ENCODE peak calls at places on chromosomes 7 and 10, in six cellular contexts. S is Caco-2, P is iPS DF 6.9, Q is epithelial cell of esophagus, E is fibroblast of villous mesenchyme, Z is mucosa of descending colon. T is an unnamed sample.

GRCh38 chr7:2195403-2196246 is 37.1 kb downstream of the MAD1L1 start:
- DNase-seq in S (no peak), P (no peak), Q (peak), E (no peak), Z (no peak), T (no peak)

GRCh38 chr7:159136442-159136841 is 8.2 kb downstream of the VIPR2 start:
- DNase-seq in S (no peak), P (no peak), Q (no peak), E (no peak), Z (no peak), T (no peak)

GRCh38 chr10:47045331-47045861 is 134.2 kb downstream of the PTPN20 start:
- DNase-seq in S (no peak), P (no peak), Q (no peak), E (no peak), Z (no peak), T (no peak)

GRCh38 chr7:100568936-100569844 is 4.5 kb downstream of the SAP25 start:
- DNase-seq in S (peak), P (peak), Q (no peak), E (peak), Z (peak), T (peak)

GRCh38 chr7:88806280-88807037 is 10.9 kb upstream of the TEX47 start:
- DNase-seq in S (no peak), P (no peak), Q (no peak), E (no peak), Z (no peak), T (no peak)

GRCh38 chr7:108004220-108005142 is 1.5 kb upstream of the LAMB1 start:
- DNase-seq in S (peak), P (no peak), Q (peak), E (peak), Z (peak), T (peak)

GRCh38 chr7:34361663-34362250 is 296.3 kb upstream of the NPSR1 start:
- DNase-seq in S (no peak), P (no peak), Q (no peak), E (no peak), Z (no peak), T (no peak)

GRCh38 chr10:59361659-59362183 is 628 bp downstream of the FAM13C start:
- DNase-seq in S (peak), P (no peak), Q (peak), E (no peak), Z (no peak), T (no peak)

GRCh38 chr10:119316729-119317097 is 109.3 kb downstream of the GRK5 start:
- DNase-seq in S (peak), P (no peak), Q (peak), E (peak), Z (no peak), T (peak)

GRCh38 chr10:32271617-32272016 is 75.3 kb downstream of the EPC1 start:
- DNase-seq in S (no peak), P (no peak), Q (peak), E (no peak), Z (no peak), T (no peak)

GRCh38 chr7:74449809-74450397 is 3.8 kb upstream of the GTF2IRD1 start:
- DNase-seq in S (peak), P (peak), Q (peak), E (peak), Z (peak), T (peak)

GRCh38 chr7:132500727-132501410 is 75.4 kb downstream of the PLXNA4 start:
- DNase-seq in S (peak), P (no peak), Q (no peak), E (peak), Z (peak), T (no peak)

GRCh38 chr7:151803841-151804240 is 73.1 kb downstream of the PRKAG2 start:
- DNase-seq in S (no peak), P (no peak), Q (no peak), E (no peak), Z (no peak), T (no peak)

GRCh38 chr7:19754521-19755116 is 18.8 kb downstream of the TMEM196 start:
- DNase-seq in S (peak), P (no peak), Q (peak), E (peak), Z (peak), T (no peak)

GRCh38 chr10:30581779-30582380 is 47.7 kb downstream of the LYZL2 start:
- DNase-seq in S (peak), P (no peak), Q (peak), E (peak), Z (peak), T (peak)

GRCh38 chr7:16129431-16130126 is 291.8 kb downstream of the CRPPA start:
- DNase-seq in S (no peak), P (no peak), Q (peak), E (peak), Z (no peak), T (peak)

GRCh38 chr10:95504187-95504800 is 56.9 kb downstream of the SORBS1 start:
- DNase-seq in S (no peak), P (no peak), Q (peak), E (no peak), Z (no peak), T (no peak)

GRCh38 chr10:13913890-13914289 is 327.1 kb downstream of the PRPF18 start:
- DNase-seq in S (no peak), P (no peak), Q (no peak), E (no peak), Z (no peak), T (peak)

GRCh38 chr7:99953649-99954048 is 22.2 kb downstream of the AZGP1 start:
- DNase-seq in S (no peak), P (no peak), Q (peak), E (peak), Z (no peak), T (no peak)

GRCh38 chr7:22481726-22482125 is 18.3 kb downstream of the STEAP1B start:
- DNase-seq in S (no peak), P (no peak), Q (peak), E (peak), Z (no peak), T (peak)

GRCh38 chr7:158740013-158740656 is 35.5 kb upstream of the NCAPG2 start:
- DNase-seq in S (no peak), P (no peak), Q (peak), E (peak), Z (no peak), T (no peak)

GRCh38 chr10:47195274-47195885 is 104.6 kb upstream of the GDF10 start:
- DNase-seq in S (no peak), P (no peak), Q (no peak), E (no peak), Z (no peak), T (no peak)

GRCh38 chr10:69818676-69819239 is 17.1 kb downstream of the COL13A1 start:
- DNase-seq in S (no peak), P (no peak), Q (no peak), E (no peak), Z (no peak), T (no peak)

GRCh38 chr7:147971606-147972005 is 619.0 kb upstream of the C7orf33 start:
- DNase-seq in S (no peak), P (no peak), Q (no peak), E (no peak), Z (no peak), T (no peak)

GRCh38 chr7:149887311-149887710 is 13.5 kb downstream of the ATP6V0E2 start:
- DNase-seq in S (no peak), P (no peak), Q (no peak), E (no peak), Z (no peak), T (no peak)

GRCh38 chr10:132632851-132633684 is 95.5 kb downstream of the INPP5A start:
- DNase-seq in S (no peak), P (no peak), Q (no peak), E (peak), Z (no peak), T (no peak)
- H3K4me3 ChIP-seq in S (no peak), P (no peak), Q (no peak), E (no peak), Z (no peak), T (no peak)

GRCh38 chr7:94391716-94392390 is 2.8 kb upstream of the COL1A2 start:
- DNase-seq in S (no peak), P (no peak), Q (no peak), E (peak), Z (peak), T (peak)

GRCh38 chr7:94392391-94392782 is 2.3 kb upstream of the COL1A2 start:
- DNase-seq in S (no peak), P (no peak), Q (no peak), E (peak), Z (no peak), T (peak)

GRCh38 chr7:94394058-94394398 is 667 bp upstream of the COL1A2 start:
- DNase-seq in S (no peak), P (no peak), Q (no peak), E (peak), Z (peak), T (no peak)

GRCh38 chr7:94394399-94395140 is at the start of gene COL1A2:
- DNase-seq in S (no peak), P (no peak), Q (peak), E (peak), Z (peak), T (no peak)

DNA sequence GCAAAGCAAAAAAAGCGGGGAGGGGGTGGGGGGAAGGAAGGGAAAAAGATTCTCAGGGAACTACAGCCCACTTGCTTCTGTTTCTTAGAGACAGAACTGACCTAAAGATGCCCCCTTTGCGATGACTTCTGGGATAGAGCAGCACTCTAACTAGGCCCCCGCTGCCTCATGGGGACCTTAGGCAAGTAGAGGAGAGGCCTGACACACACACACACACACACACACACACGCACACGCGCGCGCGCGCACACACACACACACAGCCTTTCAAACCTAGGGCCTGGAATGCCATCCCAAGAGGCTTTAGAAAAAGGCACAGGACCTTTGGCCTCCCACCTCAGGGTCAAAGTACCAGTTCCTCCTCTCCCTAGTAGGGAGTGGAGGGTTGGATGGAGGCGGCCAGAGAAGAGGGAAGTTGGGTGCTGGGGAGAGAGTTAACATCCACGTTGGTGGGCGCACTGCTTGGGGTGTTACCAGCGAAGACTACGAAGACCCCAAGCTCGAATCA is 1.4 kb upstream of the COL1A2 start:
- DNase-seq in S (no peak), P (no peak), Q (no peak), E (peak), Z (peak), T (no peak)
- H3K4me3 ChIP-seq in S (no peak), P (peak), Q (no peak), E (peak), Z (no peak), T (no peak)

GRCh38 chr10:3006093-3006492 is 61.3 kb upstream of the PFKP start:
- DNase-seq in S (no peak), P (no peak), Q (no peak), E (no peak), Z (no peak), T (no peak)
- H3K4me3 ChIP-seq in S (no peak), P (no peak), Q (no peak), E (no peak), Z (no peak), T (no peak)

DNA sequence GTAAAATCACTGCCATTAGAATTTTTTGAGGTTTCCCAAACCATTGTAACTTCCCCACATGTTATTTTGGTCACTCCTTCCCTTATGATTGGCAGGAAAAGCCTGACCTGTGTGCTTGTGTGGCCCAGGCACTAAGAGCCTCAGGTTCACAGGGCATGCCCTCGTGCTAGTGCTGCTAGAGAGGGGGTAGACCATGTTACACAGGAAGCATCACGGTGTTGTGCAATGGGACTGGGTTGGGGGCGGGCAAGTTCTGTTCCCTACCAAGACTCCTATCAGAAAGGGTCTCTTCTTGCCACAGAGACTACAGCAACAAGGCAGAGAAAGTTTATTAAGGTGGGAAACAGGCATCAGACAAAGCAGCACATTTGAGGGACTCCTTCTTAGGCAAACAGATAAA is 32.2 kb downstream of the LSM5 start:
- DNase-seq in S (no peak), P (no peak), Q (no peak), E (no peak), Z (no peak), T (no peak)
- H3K4me3 ChIP-seq in S (no peak), P (no peak), Q (no peak), E (no peak), Z (no peak), T (no peak)

DNA sequence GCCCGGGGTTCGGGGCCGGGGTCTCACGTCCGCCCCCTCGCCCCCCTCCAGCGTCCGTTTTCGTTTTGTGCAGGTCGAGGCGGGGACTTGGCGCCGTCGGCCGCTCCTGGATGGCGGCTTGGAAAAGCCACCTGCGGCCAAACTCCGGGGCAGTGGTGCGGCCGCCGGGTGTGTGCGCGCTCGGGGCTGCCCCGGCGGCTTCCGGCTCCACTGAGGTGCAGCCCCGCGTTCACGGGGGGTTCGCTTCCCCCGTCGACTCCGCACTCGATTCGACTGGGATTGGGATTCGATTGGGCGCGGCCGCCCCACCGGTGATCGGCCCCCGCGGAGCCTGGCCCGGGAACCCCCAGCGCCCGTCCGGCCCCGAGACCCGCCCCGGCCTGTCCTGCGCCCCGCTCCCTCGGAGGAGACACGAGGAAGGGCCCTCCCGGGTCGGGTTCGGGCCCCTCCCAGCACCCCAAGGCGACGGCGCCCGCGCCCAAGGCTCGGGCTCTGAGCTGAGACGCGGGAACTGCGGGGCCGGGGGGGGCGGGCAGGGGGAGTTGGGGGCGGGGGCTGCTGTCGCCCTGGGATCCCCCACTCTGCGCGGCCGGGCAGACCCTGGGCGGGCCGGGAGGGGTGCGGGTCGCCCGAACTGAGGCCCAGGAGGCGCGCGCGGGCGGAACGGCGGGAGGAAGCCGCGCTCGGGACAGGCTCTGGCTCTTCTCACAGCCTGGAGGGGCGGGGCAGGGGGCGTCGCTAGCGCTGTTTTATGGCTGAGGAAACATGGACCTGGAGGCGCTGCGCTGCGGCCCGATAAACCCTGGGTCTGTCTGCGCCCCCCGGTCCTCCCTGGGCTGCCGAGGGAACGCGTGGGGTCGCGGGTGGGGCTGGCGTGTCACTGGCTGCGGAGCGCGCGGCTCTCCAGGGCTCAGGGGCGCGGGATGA is 1.6 kb upstream of the NKX6-2 start:
- DNase-seq in S (peak), P (no peak), Q (no peak), E (peak), Z (peak), T (no peak)
- H3K4me3 ChIP-seq in S (peak), P (peak), Q (no peak), E (no peak), Z (no peak), T (no peak)

DNA sequence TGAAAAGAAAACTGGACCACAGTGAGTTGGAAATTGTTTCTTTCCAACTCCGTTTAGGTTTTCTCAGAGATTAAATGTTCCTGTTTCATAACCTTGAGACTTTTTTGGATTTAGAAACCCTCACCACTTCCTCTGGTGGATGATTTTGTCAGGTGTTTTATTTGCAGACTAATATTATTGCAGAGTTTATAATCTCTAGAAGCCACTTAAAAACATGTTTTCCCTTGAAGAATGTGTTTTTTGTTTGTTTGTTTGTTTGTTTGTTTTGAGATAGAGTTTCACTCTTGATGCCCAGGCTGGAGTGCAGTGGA is 520 bp upstream of the MICU1 start:
- DNase-seq in S (no peak), P (no peak), Q (no peak), E (no peak), Z (no peak), T (no peak)
- H3K4me3 ChIP-seq in S (peak), P (no peak), Q (peak), E (peak), Z (no peak), T (peak)

DNA sequence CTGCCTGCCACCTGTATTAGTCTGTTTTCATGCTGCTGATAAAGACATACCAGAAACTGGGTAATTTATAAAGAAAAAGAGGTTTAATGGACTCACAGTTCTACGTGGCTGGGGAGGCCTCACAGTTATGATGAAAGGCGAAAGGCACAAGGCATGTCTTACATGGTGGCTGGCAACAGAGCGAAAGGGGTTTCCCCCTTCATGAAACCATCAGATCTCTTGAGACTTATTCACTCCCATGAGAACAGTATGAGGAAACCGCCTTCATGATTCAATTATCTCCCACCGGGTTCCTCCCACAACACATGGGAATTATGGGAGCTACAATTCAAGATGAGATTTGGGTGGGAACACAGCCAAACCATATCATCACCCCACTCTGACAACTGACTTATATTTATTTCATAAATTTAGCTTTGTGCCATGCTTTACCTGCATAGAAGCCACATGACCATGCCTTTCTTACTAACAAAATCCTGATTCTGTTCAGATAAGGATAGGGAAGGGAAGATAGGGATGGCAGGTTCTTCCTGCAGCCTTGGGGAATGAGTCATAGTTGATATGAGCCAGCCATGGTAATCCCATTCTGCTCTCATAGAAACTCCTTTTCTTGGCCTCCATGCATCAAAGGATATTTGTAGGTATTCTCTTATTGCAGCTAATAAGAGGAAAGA is 191.3 kb upstream of the AGK start:
- DNase-seq in S (no peak), P (no peak), Q (no peak), E (no peak), Z (no peak), T (no peak)
- H3K4me3 ChIP-seq in S (no peak), P (no peak), Q (no peak), E (no peak), Z (no peak), T (no peak)

GRCh38 chr7:122312789-122313188 is 8.2 kb upstream of the FEZF1 start:
- DNase-seq in S (no peak), P (no peak), Q (no peak), E (no peak), Z (no peak), T (no peak)

GRCh38 chr7:122314284-122314683 is 9.7 kb upstream of the FEZF1 start:
- DNase-seq in S (no peak), P (no peak), Q (no peak), E (no peak), Z (no peak), T (no peak)

GRCh38 chr7:122311719-122312118 is 7.2 kb upstream of the FEZF1 start:
- DNase-seq in S (no peak), P (no peak), Q (no peak), E (no peak), Z (no peak), T (no peak)

GRCh38 chr7:122315507-122316466 is 11.2 kb upstream of the FEZF1 start:
- DNase-seq in S (no peak), P (no peak), Q (no peak), E (no peak), Z (no peak), T (no peak)

DNA sequence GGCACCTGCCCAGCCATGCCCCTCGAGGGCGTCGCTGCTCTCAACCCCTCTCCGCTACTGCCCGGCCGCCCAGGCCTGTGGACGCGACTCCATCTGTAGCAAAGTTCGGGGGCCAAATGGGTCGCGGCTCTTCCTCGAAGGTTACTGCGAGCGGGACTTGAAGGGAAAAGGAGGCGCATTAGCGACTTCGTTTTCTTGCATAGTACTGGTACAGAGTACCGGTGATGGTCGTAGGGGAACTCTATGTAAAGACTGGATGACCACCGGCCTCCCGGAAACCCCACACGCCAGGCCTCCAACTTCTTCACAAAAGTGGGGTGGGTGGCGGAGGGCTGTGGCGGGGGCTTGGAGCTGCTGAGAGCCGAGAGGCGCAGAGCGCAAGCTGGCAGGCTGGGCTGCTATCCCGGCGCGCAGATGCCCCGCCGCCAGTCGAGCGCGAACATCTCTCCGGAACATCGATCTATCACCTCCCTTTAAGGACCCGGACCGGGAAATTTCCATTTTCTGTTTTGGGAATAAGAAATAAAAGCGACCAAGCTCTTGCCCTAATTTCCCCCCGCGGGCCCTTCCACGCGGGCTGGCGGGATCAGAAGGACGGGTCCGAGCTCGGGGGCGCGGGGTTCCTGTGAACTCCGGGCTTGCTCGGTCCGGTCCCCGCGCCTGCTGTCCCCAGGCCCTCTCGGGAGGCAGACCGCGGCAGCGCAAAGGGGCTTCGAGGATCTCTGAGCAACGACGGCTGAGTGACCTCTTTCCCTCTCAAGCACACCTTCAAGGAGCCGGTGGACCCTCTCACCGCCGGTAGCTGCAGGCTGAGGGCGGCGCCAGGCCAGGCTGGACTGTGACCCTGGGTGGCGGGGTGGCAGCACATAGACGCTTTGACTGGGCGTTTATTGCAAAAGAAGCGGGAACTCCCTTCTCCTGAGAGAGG is 12.2 kb upstream of the FEZF1 start:
- DNase-seq in S (peak), P (no peak), Q (no peak), E (no peak), Z (peak), T (no peak)
- H3K4me3 ChIP-seq in S (peak), P (peak), Q (no peak), E (no peak), Z (no peak), T (no peak)

GRCh38 chr7:141715794-141716689 is 7.9 kb downstream of the WEE2 start:
- DNase-seq in S (no peak), P (no peak), Q (no peak), E (no peak), Z (no peak), T (no peak)
- H3K4me3 ChIP-seq in S (peak), P (no peak), Q (no peak), E (no peak), Z (no peak), T (no peak)

T was measured in SJCRH30.